ENCODE peak calls at places on chromosome X, in four cellular contexts. G, H, E and M are unnamed samples.

GRCh38 chrX:108439434-108439883 is at the start of gene COL4A5:
- DNase-seq in G (peak), H (peak), E (no peak), M (no peak)

GRCh38 chrX:14865201-14865600 is 7.7 kb downstream of the FANCB start:
- DNase-seq in G (no peak), H (no peak), E (no peak), M (no peak)

GRCh38 chrX:19127649-19128168 is 5.4 kb upstream of the ADGRG2 start:
- DNase-seq in G (no peak), H (peak), E (no peak), M (no peak)

GRCh38 chrX:148204195-148204594 is 223.1 kb downstream of the FMR1NB start:
- DNase-seq in G (no peak), H (no peak), E (no peak), M (no peak)

GRCh38 chrX:107629533-107629909 is 1.2 kb downstream of the PRPS1 start:
- DNase-seq in G (no peak), H (peak), E (no peak), M (peak)

GRCh38 chrX:17464196-17464595 is 89.2 kb downstream of the NHS start:
- DNase-seq in G (no peak), H (peak), E (no peak), M (no peak)

GRCh38 chrX:133399411-133399810 is 15.9 kb downstream of the GPC4 start:
- DNase-seq in G (no peak), H (no peak), E (no peak), M (no peak)

GRCh38 chrX:68049466-68049865 is 383.8 kb downstream of the OPHN1 start:
- DNase-seq in G (no peak), H (no peak), E (no peak), M (no peak)

GRCh38 chrX:1750267-1750666 is 135.4 kb downstream of the ASMT start:
- DNase-seq in G (no peak), H (no peak), E (no peak), M (no peak)

GRCh38 chrX:17706676-17707075 is 30.6 kb upstream of the SCML1 start:
- DNase-seq in G (no peak), H (peak), E (no peak), M (no peak)

GRCh38 chrX:71291381-71291780 is 7.9 kb downstream of the NONO start:
- DNase-seq in G (no peak), H (no peak), E (no peak), M (no peak)

GRCh38 chrX:68978211-68978780 is 149.5 kb downstream of the EFNB1 start:
- DNase-seq in G (peak), H (no peak), E (no peak), M (no peak)

GRCh38 chrX:108584617-108585211 is 145.1 kb downstream of the COL4A5 start:
- DNase-seq in G (peak), H (peak), E (no peak), M (peak)

GRCh38 chrX:39721570-39722279 is 376.0 kb downstream of the BCOR start:
- DNase-seq in G (no peak), H (no peak), E (no peak), M (no peak)

GRCh38 chrX:109463729-109464128 is 18.2 kb downstream of the GUCY2F start:
- DNase-seq in G (no peak), H (no peak), E (no peak), M (no peak)

GRCh38 chrX:103716967-103717366 is 6.3 kb downstream of the TMEM31 start:
- DNase-seq in G (no peak), H (peak), E (no peak), M (no peak)

GRCh38 chrX:55011294-55011693 is 11.1 kb downstream of the APEX2 start:
- DNase-seq in G (no peak), H (no peak), E (no peak), M (no peak)

GRCh38 chrX:19889582-19890342 is 2.4 kb upstream of the SH3KBP1 start:
- DNase-seq in G (no peak), H (peak), E (peak), M (peak)

GRCh38 chrX:25070038-25070437 is 54.3 kb upstream of the ARX start:
- DNase-seq in G (no peak), H (no peak), E (no peak), M (no peak)

GRCh38 chrX:1390621-1391369 is 1.1 kb downstream of the SLC25A6 start:
- DNase-seq in G (no peak), H (no peak), E (no peak), M (no peak)

GRCh38 chrX:11756354-11757318 is 1.4 kb upstream of the MSL3 start:
- DNase-seq in G (no peak), H (no peak), E (no peak), M (no peak)

GRCh38 chrX:24002792-24003191 is 24.2 kb downstream of the KLHL15 start:
- DNase-seq in G (no peak), H (no peak), E (no peak), M (no peak)

GRCh38 chrX:118216086-118216485 is 99.5 kb upstream of the KLHL13 start:
- DNase-seq in G (no peak), H (no peak), E (no peak), M (no peak)

GRCh38 chrX:1283750-1284149 is 15.1 kb downstream of the CSF2RA start:
- DNase-seq in G (no peak), H (no peak), E (no peak), M (no peak)

GRCh38 chrX:105845661-105846060 is 23.3 kb downstream of the NRK start:
- DNase-seq in G (no peak), H (no peak), E (no peak), M (no peak)

DNA sequence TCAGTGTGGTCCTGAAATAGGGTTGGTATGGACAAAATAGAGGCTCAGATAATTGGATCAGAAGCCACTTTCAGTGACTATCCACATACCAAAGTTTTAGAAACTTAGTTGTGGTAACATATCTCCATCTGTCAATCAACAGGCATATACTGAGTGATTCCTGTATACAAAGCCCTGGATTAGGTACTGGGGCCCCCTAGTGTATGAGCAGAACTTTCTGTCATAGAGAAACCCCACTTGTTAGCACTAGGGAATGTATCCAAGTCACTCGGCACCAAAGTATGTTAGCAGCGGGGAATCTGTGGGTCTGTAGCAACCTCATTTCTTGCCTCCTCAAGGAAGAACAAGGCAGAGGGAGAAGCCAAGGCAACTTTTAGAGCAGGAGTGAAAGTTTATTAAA is 50.7 kb downstream of the MAP7D3 start:
- DNase-seq in G (no peak), H (peak), E (no peak), M (no peak)
- TF ChIP-seq CTCF in G (no peak), H (peak), E (no peak), M (peak)

GRCh38 chrX:84735025-84735424 is 232.8 kb upstream of the HDX start:
- DNase-seq in G (no peak), H (peak), E (no peak), M (no peak)

GRCh38 chrX:84729408-84729807 is 227.2 kb upstream of the HDX start:
- DNase-seq in G (no peak), H (no peak), E (no peak), M (no peak)

GRCh38 chrX:84724576-84724975 is 222.3 kb upstream of the HDX start:
- DNase-seq in G (no peak), H (no peak), E (no peak), M (no peak)

DNA sequence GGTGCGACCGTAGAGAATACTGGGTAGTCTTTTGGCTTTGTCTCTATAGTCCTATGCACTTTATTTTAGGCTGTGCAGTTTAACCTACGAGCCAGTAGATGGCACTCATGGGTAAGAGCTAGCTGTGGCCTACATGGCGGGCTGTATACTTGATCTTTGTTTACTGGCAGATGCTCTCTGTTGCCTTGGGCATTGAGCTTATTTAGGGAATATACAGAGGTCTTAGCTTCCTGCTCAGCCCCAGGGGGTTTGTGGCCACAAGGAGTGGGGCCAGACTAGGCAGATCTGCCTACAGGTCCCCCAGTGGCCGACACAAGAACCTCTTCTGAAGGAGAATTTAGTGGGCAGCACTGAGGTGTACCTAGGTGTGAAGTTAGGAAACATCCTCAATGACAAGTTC is 227.6 kb upstream of the HDX start:
- DNase-seq in G (peak), H (peak), E (no peak), M (peak)
- TF ChIP-seq CTCF in G (peak), H (peak), E (no peak), M (peak)

GRCh38 chrX:47941423-47941822 is 62.4 kb downstream of the ZNF182 start:
- DNase-seq in G (no peak), H (no peak), E (no peak), M (no peak)

GRCh38 chrX:47936224-47936939 is 67.4 kb downstream of the ZNF182 start:
- DNase-seq in G (no peak), H (no peak), E (no peak), M (peak)

GRCh38 chrX:47940448-47940847 is 63.3 kb downstream of the ZNF182 start:
- DNase-seq in G (no peak), H (no peak), E (no peak), M (no peak)

GRCh38 chrX:47936940-47937317 is 66.9 kb downstream of the ZNF182 start:
- DNase-seq in G (no peak), H (no peak), E (no peak), M (no peak)
- TF ChIP-seq CTCF in G (no peak), H (no peak), E (no peak), M (no peak)

DNA sequence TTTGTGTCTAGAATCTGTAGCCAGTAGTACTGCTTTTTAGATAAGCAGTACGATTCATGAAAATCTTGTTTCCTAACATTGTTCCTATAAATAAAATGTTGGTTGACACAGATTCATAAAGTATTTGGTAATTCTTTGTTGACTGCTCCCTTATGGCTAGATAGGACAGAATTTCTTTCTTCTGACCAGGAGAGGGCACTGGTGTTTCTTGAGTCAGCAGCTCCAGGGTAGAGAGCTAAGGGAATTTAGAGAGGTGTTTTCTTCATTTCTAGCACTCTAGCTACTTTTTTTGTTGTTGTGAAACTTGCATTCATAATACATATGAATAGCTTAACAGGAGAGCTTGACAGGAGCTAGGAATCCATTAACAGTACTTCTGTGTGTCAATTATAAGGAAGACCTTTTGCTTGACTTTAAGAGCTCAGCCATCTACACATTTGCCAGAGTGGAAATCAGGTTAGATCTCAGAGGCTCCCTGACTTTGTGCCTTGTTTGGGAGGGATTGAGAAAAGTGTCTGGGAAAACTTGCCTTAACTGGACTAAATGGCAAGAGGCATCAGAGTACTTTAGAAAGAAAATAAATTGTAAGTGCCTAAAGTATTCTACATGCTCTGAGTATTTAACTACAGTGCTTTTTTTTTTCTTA is 756.1 kb downstream of the SH3BGRL start:
- DNase-seq in G (no peak), H (peak), E (no peak), M (no peak)
- TF ChIP-seq CTCF in G (no peak), H (peak), E (no peak), M (no peak)

GRCh38 chrX:28697732-28698131 is 110.5 kb downstream of the IL1RAPL1 start:
- DNase-seq in G (no peak), H (no peak), E (no peak), M (no peak)

GRCh38 chrX:28701222-28701621 is 114.0 kb downstream of the IL1RAPL1 start:
- DNase-seq in G (no peak), H (no peak), E (no peak), M (no peak)
- TF ChIP-seq CTCF in G (no peak), H (peak), E (no peak), M (no peak)

GRCh38 chrX:13428055-13428786 is 108.4 kb upstream of the ATXN3L start:
- DNase-seq in G (no peak), H (peak), E (no peak), M (no peak)

GRCh38 chrX:13427441-13428054 is 107.7 kb upstream of the ATXN3L start:
- DNase-seq in G (no peak), H (no peak), E (no peak), M (no peak)

GRCh38 chrX:13432376-13432775 is 112.5 kb upstream of the ATXN3L start:
- DNase-seq in G (no peak), H (peak), E (no peak), M (no peak)

GRCh38 chrX:13432776-13433605 is 113.1 kb upstream of the ATXN3L start:
- DNase-seq in G (no peak), H (peak), E (no peak), M (no peak)

GRCh38 chrX:13430136-13430827 is 110.4 kb upstream of the ATXN3L start:
- DNase-seq in G (no peak), H (peak), E (no peak), M (no peak)
- TF ChIP-seq CTCF in G (no peak), H (no peak), E (no peak), M (no peak)

GRCh38 chrX:80246273-80246672 is 174.0 kb upstream of the TENT5D start:
- DNase-seq in G (no peak), H (peak), E (no peak), M (no peak)
- TF ChIP-seq CTCF in G (no peak), H (no peak), E (no peak), M (peak)

GRCh38 chrX:150540965-150541364 is 27.5 kb upstream of the MTM1 start:
- DNase-seq in G (no peak), H (no peak), E (no peak), M (no peak)

GRCh38 chrX:150530821-150531220 is 37.6 kb upstream of the MTM1 start:
- DNase-seq in G (no peak), H (no peak), E (no peak), M (no peak)

GRCh38 chrX:150533863-150534262 is 34.6 kb upstream of the MTM1 start:
- DNase-seq in G (no peak), H (no peak), E (no peak), M (no peak)

GRCh38 chrX:150531467-150531866 is 37.0 kb upstream of the MTM1 start:
- DNase-seq in G (no peak), H (no peak), E (no peak), M (no peak)

GRCh38 chrX:150536455-150537116 is 31.8 kb upstream of the MTM1 start:
- DNase-seq in G (no peak), H (no peak), E (no peak), M (no peak)
- TF ChIP-seq CTCF in G (no peak), H (no peak), E (no peak), M (no peak)

GRCh38 chrX:150869450-150869849 is 29.0 kb downstream of the CD99L2 start:
- DNase-seq in G (no peak), H (no peak), E (no peak), M (no peak)

GRCh38 chrX:150868625-150869024 is 29.8 kb downstream of the CD99L2 start:
- DNase-seq in G (no peak), H (no peak), E (no peak), M (no peak)

GRCh38 chrX:150863191-150863590 is 35.3 kb downstream of the CD99L2 start:
- DNase-seq in G (no peak), H (no peak), E (no peak), M (no peak)

GRCh38 chrX:150870059-150870458 is 28.4 kb downstream of the CD99L2 start:
- DNase-seq in G (no peak), H (no peak), E (no peak), M (no peak)

DNA sequence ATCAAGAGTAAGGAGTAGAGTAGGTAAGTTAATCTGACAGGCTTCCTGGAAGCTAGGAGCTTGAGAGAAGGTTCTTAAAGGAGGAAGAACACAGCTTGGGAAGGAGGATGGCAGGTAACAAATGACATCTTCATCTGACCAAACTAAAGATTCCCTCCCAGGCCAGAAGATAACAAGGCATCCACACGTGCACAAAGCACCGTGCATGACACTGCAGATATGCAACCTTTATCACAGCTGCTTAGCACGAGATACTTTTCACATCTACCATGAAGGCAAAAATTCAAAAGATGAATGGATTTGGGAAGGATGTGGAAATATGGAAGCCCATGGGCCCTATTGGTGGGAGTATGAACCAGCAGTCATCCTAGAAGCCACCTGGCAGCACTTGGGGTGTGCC is 34.3 kb downstream of the CD99L2 start:
- DNase-seq in G (no peak), H (no peak), E (no peak), M (no peak)
- TF ChIP-seq CTCF in G (no peak), H (no peak), E (no peak), M (no peak)